ENCODE peak calls at places on chromosomes 16 and 17, in four cellular contexts. I, B, N and A are unnamed samples.

GRCh38 chr17:47785538-47786123 is 36.0 kb downstream of the OSBPL7 start:
- DNase-seq in I (no peak), B (no peak), N (no peak), A (no peak)

GRCh38 chr17:82020874-82021727 is 1.6 kb downstream of the CENPX start:
- DNase-seq in I (no peak), B (peak), N (peak), A (peak)

GRCh38 chr17:69525920-69526841 is 111.7 kb downstream of the MAP2K6 start:
- DNase-seq in I (peak), N (peak), B (no peak), A (peak)

GRCh38 chr17:37425268-37425667 is 18.6 kb downstream of the TADA2A start:
- DNase-seq in I (no peak), N (no peak), B (no peak), A (no peak)

GRCh38 chr17:82229686-82230626 is 1.1 kb downstream of the SLC16A3 start:
- DNase-seq in N (no peak), B (no peak), I (no peak), A (no peak)

GRCh38 chr16:16001856-16002255 is 52.4 kb downstream of the ABCC1 start:
- DNase-seq in N (no peak), B (no peak), I (no peak), A (no peak)

GRCh38 chr16:87231295-87231694 is 85.9 kb downstream of the C16orf95 start:
- DNase-seq in B (no peak), N (no peak), I (no peak), A (no peak)

GRCh38 chr16:69859105-69859969 is 91.8 kb upstream of the CLEC18A start:
- DNase-seq in I (no peak), N (peak), B (no peak), A (no peak)

GRCh38 chr17:76432712-76433336 is 20.1 kb downstream of the UBE2O start:
- DNase-seq in N (no peak), B (no peak), I (peak), A (no peak)

GRCh38 chr16:48378836-48379235 is 6.4 kb downstream of the SIAH1 start:
- DNase-seq in I (no peak), N (no peak), B (no peak), A (no peak)

GRCh38 chr16:90001761-90002503 is 17.3 kb downstream of the DBNDD1 start:
- DNase-seq in I (no peak), N (no peak), B (no peak), A (no peak)

GRCh38 chr17:19486351-19487008 is 47.2 kb upstream of the SLC47A1 start:
- DNase-seq in I (no peak), N (no peak), B (no peak), A (no peak)

GRCh38 chr17:65994679-65995078 is 197.3 kb downstream of the CEP112 start:
- DNase-seq in I (no peak), N (no peak), B (no peak), A (no peak)

DNA sequence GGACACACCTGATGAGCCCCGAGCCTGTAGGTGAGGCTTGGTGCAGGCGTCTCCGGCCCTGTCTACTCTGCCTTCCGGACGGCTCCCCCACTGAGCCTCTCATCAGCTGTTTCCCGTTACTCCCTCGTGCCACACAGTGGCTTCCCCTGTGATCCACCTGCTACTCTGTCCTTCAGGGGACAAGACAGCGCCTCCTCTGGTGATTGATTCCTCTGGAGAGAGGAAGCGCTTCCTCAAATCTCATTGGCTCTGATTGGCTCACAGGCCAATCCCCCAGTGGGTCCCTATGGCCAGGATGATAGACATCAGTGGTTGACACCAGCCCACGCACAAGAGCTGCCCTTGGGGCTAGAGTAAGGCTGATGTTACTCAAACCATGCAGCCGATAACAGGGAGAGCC is 24.0 kb downstream of the RNF213 start:
- DNase-seq in I (no peak), N (no peak), B (no peak), A (no peak)
- TF ChIP-seq CTCF in I (peak), N (no peak), B (no peak), A (no peak)

DNA sequence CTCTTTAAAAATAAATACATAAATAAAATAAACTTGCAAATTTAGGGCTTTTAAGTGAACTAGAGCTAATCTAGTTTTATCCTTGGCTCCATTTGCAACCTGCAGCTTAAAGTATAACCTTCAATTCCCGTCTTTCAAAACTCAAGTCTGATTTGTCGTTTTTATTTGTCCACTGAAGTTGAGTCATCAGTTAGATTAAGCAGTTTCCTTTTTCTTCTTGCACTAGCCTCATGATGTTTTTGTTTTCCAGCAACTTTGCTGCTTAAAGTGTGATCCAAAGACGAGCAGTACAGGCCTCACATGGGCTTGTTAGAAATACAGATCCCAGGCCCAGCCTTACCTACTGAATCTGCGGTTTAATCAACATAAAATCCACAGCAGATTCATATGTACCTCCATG is 13.8 kb downstream of the ARSG start:
- DNase-seq in I (no peak), B (no peak), N (no peak), A (no peak)
- TF ChIP-seq CTCF in I (no peak), B (no peak), N (no peak), A (no peak)

GRCh38 chr17:78206298-78206697 is 7.8 kb upstream of the BIRC5 start:
- DNase-seq in N (no peak), I (no peak), B (no peak), A (no peak)
- TF ChIP-seq CTCF in N (no peak), I (no peak), B (no peak), A (no peak)

GRCh38 chr17:56624947-56625346 is 31.4 kb downstream of the NOG start:
- DNase-seq in B (no peak), N (no peak), I (no peak), A (no peak)

GRCh38 chr17:56630202-56630601 is 36.7 kb downstream of the NOG start:
- DNase-seq in N (no peak), I (no peak), B (no peak), A (no peak)

GRCh38 chr17:56624315-56624714 is 30.8 kb downstream of the NOG start:
- DNase-seq in I (no peak), B (no peak), N (no peak), A (no peak)

GRCh38 chr17:56633681-56634080 is 40.2 kb downstream of the NOG start:
- DNase-seq in N (no peak), B (no peak), I (no peak), A (no peak)

GRCh38 chr17:56629450-56630187 is 36.1 kb downstream of the NOG start:
- DNase-seq in I (peak), B (no peak), N (no peak), A (peak)
- TF ChIP-seq CTCF in I (peak), B (no peak), N (peak), A (peak)

DNA sequence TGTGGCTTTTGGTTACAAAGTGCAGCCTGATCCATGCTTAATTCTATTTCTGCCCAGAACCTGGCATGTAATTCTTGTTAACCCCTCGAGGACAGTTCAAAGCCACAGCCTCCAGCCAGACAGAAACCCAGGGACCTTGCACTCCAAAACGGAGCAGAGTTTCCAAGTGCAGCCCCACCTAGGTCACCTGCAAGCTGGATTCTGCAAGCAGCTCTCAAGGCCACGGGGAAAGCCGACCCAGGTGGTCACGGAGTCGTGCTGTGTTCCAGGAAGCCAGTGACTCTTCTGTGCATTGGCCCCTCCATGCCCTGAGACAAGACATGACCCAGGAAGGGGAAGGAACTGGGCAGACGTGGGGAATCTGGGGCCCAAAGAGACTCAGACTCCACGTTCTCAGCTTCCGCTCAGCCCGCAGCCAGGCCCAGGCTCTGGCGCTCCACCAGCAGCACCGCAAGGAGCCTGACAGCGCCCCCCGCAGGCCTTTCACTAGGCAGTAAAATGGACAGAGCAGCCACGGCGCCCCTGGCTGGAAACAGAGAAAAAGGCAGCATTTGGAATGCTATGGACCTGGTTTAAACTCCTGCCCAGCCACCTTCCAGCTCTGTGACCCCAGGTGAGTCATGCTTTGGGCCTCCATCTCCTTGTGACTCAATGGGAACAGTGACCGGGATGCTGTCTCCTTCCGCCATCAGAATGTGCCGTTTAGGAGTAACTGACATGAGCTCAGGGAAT is 27.3 kb upstream of the GSG1L start:
- DNase-seq in I (no peak), N (no peak), B (no peak), A (no peak)
- TF ChIP-seq CTCF in I (peak), N (no peak), B (no peak), A (peak)

DNA sequence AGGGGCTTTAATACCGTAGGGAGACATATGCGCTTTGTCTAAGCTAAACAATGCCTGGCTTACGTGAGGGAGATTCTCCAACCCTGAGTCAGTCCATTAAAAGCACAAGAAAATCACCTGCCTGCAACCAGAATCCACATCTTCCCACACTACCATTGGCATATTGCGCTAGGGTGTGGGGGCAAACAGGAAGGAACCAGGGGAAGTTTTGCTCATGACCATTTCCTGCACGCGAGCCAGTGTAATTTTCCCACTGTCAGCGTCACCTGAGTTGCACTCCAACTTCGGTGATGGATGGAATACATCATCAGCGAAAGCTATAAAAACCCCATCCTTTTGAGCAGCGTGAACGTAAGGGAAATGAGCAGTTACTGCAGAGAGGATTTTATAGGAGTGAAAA is 167.9 kb upstream of the NOL11 start:
- DNase-seq in B (no peak), I (no peak), N (no peak), A (no peak)
- TF ChIP-seq CTCF in B (no peak), I (no peak), N (no peak), A (no peak)

GRCh38 chr17:45986056-45986455 is 13.0 kb upstream of the STH start:
- DNase-seq in B (no peak), I (no peak), N (no peak), A (no peak)
- TF ChIP-seq CTCF in B (no peak), I (no peak), N (no peak), A (no peak)